ENCODE peak calls at places on chromosomes 16 and 17, in five cellular contexts. X is H9, D is neuronal stem cell, Q is mesenchymal stem cell, W is H1. F is an unnamed sample.

GRCh38 chr16:50185005-50185505 is 31.9 kb downstream of the TENT4B start:
- DNase-seq in X (no peak), D (no peak), Q (no peak), W (no peak), F (peak)

GRCh38 chr16:30567991-30568638 is 3.4 kb downstream of the ZNF688 start:
- DNase-seq in X (no peak), D (no peak), Q (peak), W (no peak), F (no peak)

GRCh38 chr17:55577687-55578086 is 66.4 kb upstream of the SMIM36 start:
- DNase-seq in X (no peak), D (no peak), Q (no peak), W (no peak), F (no peak)

GRCh38 chr16:68298907-68299515 is 11.7 kb downstream of the SLC7A6OS start:
- DNase-seq in X (no peak), D (no peak), Q (peak), W (no peak), F (no peak)

GRCh38 chr16:13110124-13110796 is 208.9 kb downstream of the SHISA9 start:
- DNase-seq in X (peak), D (peak), Q (peak), W (peak), F (peak)

GRCh38 chr16:78519896-78520295 is 420.4 kb downstream of the WWOX start:
- DNase-seq in X (no peak), D (no peak), Q (no peak), W (no peak), F (no peak)

GRCh38 chr17:77206557-77206956 is 65.8 kb downstream of the SEC14L1 start:
- DNase-seq in X (no peak), D (no peak), Q (peak), W (no peak), F (no peak)

GRCh38 chr17:44043326-44043725 is 23.1 kb downstream of the LSM12 start:
- DNase-seq in X (no peak), D (no peak), Q (peak), W (no peak), F (no peak)

GRCh38 chr16:4831616-4832015 is 15.5 kb downstream of the GLYR1 start:
- DNase-seq in X (no peak), D (no peak), Q (no peak), W (no peak), F (peak)

GRCh38 chr17:46026045-46026814 is 27.2 kb downstream of the STH start:
- DNase-seq in X (peak), D (no peak), Q (no peak), W (no peak), F (no peak)

GRCh38 chr16:1474471-1474795 is 395 bp downstream of the CLCN7 start:
- DNase-seq in X (no peak), D (no peak), Q (no peak), W (no peak), F (no peak)

GRCh38 chr16:13421726-13422125 is 498.2 kb upstream of the ERCC4 start:
- DNase-seq in X (no peak), D (no peak), Q (peak), W (no peak), F (no peak)

GRCh38 chr16:11253009-11253994 is 2.7 kb downstream of the SOCS1 start:
- DNase-seq in X (no peak), D (no peak), Q (peak), W (no peak), F (peak)

GRCh38 chr17:28552201-28552999 is at the start of gene UNC119:
- DNase-seq in X (peak), D (peak), Q (peak), W (no peak), F (peak)

GRCh38 chr17:77451894-77452852 is 311.4 kb downstream of the SEC14L1 start:
- DNase-seq in X (peak), D (no peak), Q (peak), W (no peak), F (peak)

GRCh38 chr17:75487351-75488070 is 27.8 kb downstream of the CASKIN2 start:
- DNase-seq in X (no peak), D (no peak), Q (peak), W (no peak), F (no peak)

GRCh38 chr16:549544-550263 is 10.5 kb upstream of the PRR35 start:
- DNase-seq in X (peak), D (no peak), Q (no peak), W (no peak), F (no peak)

GRCh38 chr17:62678214-62678919 is 50.9 kb downstream of the MRC2 start:
- DNase-seq in X (no peak), D (no peak), Q (no peak), W (no peak), F (no peak)

GRCh38 chr17:48621410-48622387 is 4.5 kb downstream of the HOXB9 start:
- DNase-seq in X (no peak), D (no peak), Q (peak), W (no peak), F (no peak)

GRCh38 chr16:7182510-7183109 is 150.0 kb upstream of the RBFOX1 start:
- DNase-seq in X (peak), D (peak), Q (no peak), W (no peak), F (peak)

DNA sequence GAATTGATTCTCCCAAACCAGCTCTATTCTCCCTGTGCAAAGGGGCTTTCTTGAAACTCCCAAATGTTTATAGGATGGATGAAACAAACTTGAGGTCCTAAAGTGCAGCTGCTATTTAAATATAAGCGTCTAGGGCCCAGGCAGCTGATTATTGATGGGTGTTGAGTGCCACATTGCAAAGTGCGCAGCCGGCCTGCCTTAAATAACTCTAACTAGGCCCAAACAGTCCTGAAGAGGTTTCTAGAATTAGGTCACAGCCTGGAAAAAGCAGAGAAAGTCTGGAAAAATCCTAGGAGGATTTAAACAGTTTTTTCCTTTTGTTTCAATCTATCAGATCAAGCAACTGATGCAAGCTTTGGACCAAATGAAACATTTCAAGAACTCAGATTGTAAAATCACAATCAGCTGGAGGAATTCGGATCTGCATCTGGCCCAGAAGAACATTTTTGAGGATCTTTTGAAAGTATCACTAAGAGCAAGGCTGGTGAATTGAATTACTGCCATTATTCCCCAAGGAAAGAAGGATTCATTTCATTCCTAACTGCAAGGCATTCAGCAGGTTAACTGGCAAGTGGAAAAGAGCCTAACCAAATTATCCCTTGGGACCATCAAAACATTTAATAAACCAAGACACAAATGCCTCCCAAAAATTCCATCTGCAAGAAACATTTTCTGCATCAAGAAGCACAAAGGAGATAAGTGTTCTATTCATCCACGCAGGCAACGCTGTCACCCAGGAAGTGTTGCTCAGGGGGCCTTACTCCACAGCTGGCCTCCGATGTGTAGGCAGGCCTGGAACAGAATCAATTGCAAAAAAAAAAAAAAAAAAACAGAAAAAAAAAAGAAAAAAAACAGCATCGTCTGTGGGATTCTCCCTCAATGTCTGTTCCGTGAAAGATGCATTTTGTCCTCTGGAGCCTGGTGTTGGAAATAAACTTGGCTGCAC is 46.1 kb downstream of the IRX3 start:
- DNase-seq in X (no peak), D (no peak), Q (no peak), W (no peak), F (no peak)
- H2BK12ac ChIP-seq in X (no peak), D (no peak), Q (no peak), W (no peak), F (no peak)

GRCh38 chr17:42751628-42752027 is 6.8 kb upstream of the EZH1 start:
- DNase-seq in X (no peak), D (no peak), Q (no peak), W (no peak), F (peak)
- H2BK12ac ChIP-seq in X (no peak), D (no peak), Q (no peak), W (no peak), F (no peak)

GRCh38 chr17:36136439-36136838 is 32.8 kb downstream of the CCL4 start:
- DNase-seq in X (no peak), D (no peak), Q (no peak), W (no peak), F (no peak)
- H2BK12ac ChIP-seq in X (no peak), D (no peak), Q (no peak), W (no peak), F (no peak)

DNA sequence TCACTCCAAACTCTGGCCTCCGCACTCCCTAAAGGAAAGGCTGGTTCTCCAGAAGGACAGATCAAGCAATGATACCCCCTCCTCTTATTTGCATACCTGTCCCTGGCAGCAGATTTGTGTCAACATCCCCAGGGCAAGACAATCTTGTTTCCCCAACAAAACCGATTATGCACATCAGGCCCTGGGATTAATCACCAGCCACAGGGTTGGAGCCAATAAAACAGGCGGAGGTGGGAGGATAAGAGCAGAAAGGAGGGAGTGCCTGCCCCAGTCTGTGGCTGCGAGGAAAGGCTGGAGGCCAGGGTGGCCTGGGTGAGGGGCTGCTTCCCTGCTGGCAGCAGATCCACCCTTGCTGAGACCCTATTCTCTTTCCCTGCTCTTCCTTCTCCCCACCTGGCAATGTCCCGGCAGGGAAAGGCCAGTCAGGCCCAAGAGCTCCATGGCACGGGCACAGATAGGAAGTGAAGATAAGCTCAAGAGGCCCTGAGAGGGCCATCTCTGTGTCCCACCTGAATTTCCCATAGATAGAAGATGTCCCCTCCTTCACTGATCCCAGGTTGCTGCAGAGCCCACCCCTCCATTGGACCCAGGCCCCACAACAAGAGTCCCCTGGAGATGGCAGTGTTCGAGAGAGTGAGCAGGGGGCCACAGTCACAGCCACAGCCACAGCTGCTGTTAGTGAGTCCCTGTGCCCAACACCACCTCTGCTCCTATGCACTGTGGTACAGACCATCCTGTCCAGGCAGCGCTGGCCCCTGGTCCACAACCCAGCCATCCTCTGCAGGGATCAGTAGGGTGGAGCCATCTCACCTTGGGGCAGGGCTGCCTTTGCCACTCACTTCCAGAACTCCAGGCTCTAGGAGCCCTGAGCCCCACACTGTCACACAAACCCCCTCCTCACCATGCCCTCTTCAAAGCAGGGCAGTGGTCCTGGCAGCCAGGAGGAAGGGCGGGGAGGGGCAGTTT is 137.5 kb downstream of the SDK2 start:
- DNase-seq in X (no peak), D (no peak), Q (no peak), W (no peak), F (no peak)
- H2BK12ac ChIP-seq in X (no peak), D (peak), Q (no peak), W (no peak), F (no peak)

DNA sequence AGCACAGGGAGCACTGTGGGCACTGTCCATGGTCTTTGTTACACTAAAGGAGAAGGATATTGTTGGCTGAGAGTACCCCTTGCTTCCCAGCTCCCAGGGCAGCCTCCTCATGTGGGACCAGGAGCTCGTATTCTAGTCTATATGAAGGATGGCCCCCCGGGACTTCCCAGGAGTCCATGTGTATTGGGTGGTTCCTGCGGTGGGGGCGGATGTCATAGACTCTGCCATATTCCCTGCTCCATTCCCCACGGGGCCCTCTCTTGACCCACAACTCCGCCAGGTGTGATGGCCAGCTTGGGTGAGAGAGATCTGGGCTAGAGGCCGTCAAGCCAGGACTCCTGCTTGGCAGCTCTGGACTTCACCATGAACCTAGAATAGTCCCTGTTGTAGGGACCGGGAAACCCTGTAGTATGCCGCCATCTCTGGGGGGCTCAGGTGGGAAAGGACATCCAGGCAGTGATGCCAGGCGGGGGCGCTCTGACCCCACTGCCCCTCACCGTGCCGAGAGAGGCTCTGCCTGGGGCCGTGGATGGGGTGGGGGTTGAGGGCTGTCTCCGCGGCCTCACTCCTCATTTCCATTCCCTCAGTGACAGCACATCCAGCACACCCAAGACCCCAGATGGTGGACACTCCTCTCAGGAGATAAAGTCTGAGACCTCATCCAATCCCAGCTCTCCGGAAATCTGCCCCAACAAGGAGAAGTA is 37.8 kb downstream of the OR1D5 start:
- DNase-seq in X (peak), D (no peak), Q (no peak), W (no peak), F (no peak)
- H2BK12ac ChIP-seq in X (no peak), D (peak), Q (no peak), W (no peak), F (no peak)

DNA sequence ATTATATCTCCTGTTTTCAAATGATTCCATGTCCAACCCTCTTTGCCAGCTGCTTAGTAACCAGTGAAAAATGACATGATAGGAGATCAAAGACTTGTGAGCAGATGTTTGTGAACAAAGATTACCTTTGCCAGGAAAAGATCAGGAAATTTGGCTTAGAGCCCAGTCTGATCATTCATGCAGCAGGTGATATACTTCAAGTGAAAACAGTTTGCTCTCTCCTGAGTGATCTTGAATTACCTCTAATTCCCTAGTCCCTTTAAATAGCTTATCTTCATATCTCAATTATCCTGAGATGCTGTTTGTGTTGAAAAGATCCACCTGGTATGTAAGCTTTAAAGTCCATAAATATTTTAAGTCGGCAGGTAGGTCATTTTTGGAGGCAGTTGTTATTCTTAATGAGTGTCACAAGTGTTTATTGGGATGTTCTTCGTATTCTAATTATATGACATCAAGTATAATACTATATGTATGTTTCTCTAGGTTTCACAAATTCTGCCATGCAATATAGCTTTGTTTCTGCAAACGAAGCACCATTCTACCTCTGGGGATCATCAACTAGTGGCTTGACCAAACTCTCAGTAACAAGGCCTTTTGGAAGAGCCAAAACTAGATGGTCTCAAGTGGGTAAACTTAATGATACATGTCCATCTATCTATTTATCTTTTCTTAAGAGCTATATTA is 13.2 kb upstream of the VPS35L start:
- DNase-seq in X (no peak), D (no peak), Q (no peak), W (no peak), F (peak)
- H2BK12ac ChIP-seq in X (no peak), D (no peak), Q (no peak), W (no peak), F (no peak)

GRCh38 chr17:82838386-82839063 is 1.3 kb downstream of the ZNF750 start:
- DNase-seq in X (no peak), D (no peak), Q (peak), W (no peak), F (peak)

GRCh38 chr17:82835766-82836512 is 3.9 kb downstream of the ZNF750 start:
- DNase-seq in X (no peak), D (no peak), Q (no peak), W (no peak), F (peak)

GRCh38 chr17:82837586-82838320 is 2.1 kb downstream of the ZNF750 start:
- DNase-seq in X (no peak), D (no peak), Q (no peak), W (no peak), F (peak)

GRCh38 chr17:82835122-82835521 is 4.7 kb downstream of the ZNF750 start:
- DNase-seq in X (no peak), D (no peak), Q (no peak), W (no peak), F (no peak)

GRCh38 chr17:82836823-82837357 is 2.9 kb downstream of the ZNF750 start:
- DNase-seq in X (no peak), D (no peak), Q (no peak), W (no peak), F (no peak)
- H2BK12ac ChIP-seq in X (no peak), D (no peak), Q (no peak), W (no peak), F (peak)

GRCh38 chr16:8795096-8795495 is 2.3 kb downstream of the TMEM186 start:
- DNase-seq in X (no peak), D (no peak), Q (no peak), W (no peak), F (no peak)
- H2BK12ac ChIP-seq in X (no peak), D (no peak), Q (no peak), W (no peak), F (no peak)

GRCh38 chr17:67079481-67079880 is 35.1 kb downstream of the CACNG1 start:
- DNase-seq in X (no peak), D (no peak), Q (no peak), W (no peak), F (no peak)
- H2BK12ac ChIP-seq in X (no peak), D (no peak), Q (no peak), W (no peak), F (no peak)

GRCh38 chr17:41067281-41067680 is 1.6 kb upstream of the KRTAP2-4 start:
- DNase-seq in X (no peak), D (no peak), Q (no peak), W (no peak), F (peak)
- H2BK12ac ChIP-seq in X (no peak), D (no peak), Q (no peak), W (no peak), F (no peak)